ENCODE peak calls at places on chromosomes 3 and 15, in eight cellular contexts. One of them, this sample, is unnamed.

GRCh38 chr15:98671060-98672008 is 23.0 kb downstream of the IGF1R start:
- DNase-seq in MM.1S: no peak
- DNase-seq in tibial artery: no peak
- DNase-seq in Caco-2: peak; percentile 60
- DNase-seq in heart left ventricle: no peak
- DNase-seq in HFF-Myc: no peak
- DNase-seq in fibroblast of the aortic adventitia: peak; percentile 84
- DNase-seq in astrocyte of the spinal cord: peak; percentile 60
- DNase-seq in this sample: peak; percentile 73

GRCh38 chr15:48897144-48897814 is 19.3 kb downstream of the EID1 start:
- DNase-seq in fibroblast of the aortic adventitia: peak; percentile 84
- DNase-seq in HFF-Myc: peak; percentile 59
- DNase-seq in tibial artery: no peak
- DNase-seq in MM.1S: no peak
- DNase-seq in heart left ventricle: no peak
- DNase-seq in Caco-2: no peak
- DNase-seq in astrocyte of the spinal cord: peak; percentile 83
- DNase-seq in this sample: peak; percentile 86

GRCh38 chr15:40010681-40011080 is 28.3 kb downstream of the SRP14 start:
- DNase-seq in astrocyte of the spinal cord: peak; percentile 78
- DNase-seq in MM.1S: no peak
- DNase-seq in tibial artery: no peak
- DNase-seq in HFF-Myc: no peak
- DNase-seq in heart left ventricle: no peak
- DNase-seq in fibroblast of the aortic adventitia: peak; percentile 7
- DNase-seq in Caco-2: no peak
- DNase-seq in this sample: peak; percentile 79

GRCh38 chr3:109278141-109278540 is 38.2 kb downstream of the DPPA2 start:
- DNase-seq in tibial artery: no peak
- DNase-seq in HFF-Myc: no peak
- DNase-seq in astrocyte of the spinal cord: no peak
- DNase-seq in Caco-2: no peak
- DNase-seq in fibroblast of the aortic adventitia: no peak
- DNase-seq in MM.1S: no peak
- DNase-seq in heart left ventricle: no peak
- DNase-seq in this sample: no peak

GRCh38 chr15:57527382-57528091 is 64.2 kb upstream of the MYZAP start:
- DNase-seq in HFF-Myc: peak; percentile 64
- DNase-seq in MM.1S: peak; percentile 73
- DNase-seq in tibial artery: peak; percentile 50
- DNase-seq in fibroblast of the aortic adventitia: peak; percentile 92
- DNase-seq in heart left ventricle: no peak
- DNase-seq in astrocyte of the spinal cord: peak; percentile 90
- DNase-seq in Caco-2: peak; percentile 70
- DNase-seq in this sample: peak; percentile 96

GRCh38 chr3:170442945-170443344 is 24.3 kb downstream of the CLDN11 start:
- DNase-seq in MM.1S: no peak
- DNase-seq in astrocyte of the spinal cord: no peak
- DNase-seq in Caco-2: no peak
- DNase-seq in HFF-Myc: no peak
- DNase-seq in heart left ventricle: no peak
- DNase-seq in fibroblast of the aortic adventitia: peak; percentile 53
- DNase-seq in tibial artery: no peak
- DNase-seq in this sample: no peak

GRCh38 chr3:158221426-158221825 is 111.5 kb downstream of the RSRC1 start:
- DNase-seq in heart left ventricle: no peak
- DNase-seq in tibial artery: no peak
- DNase-seq in MM.1S: no peak
- DNase-seq in HFF-Myc: no peak
- DNase-seq in fibroblast of the aortic adventitia: no peak
- DNase-seq in Caco-2: no peak
- DNase-seq in astrocyte of the spinal cord: no peak
- DNase-seq in this sample: no peak

GRCh38 chr3:15903164-15903563 is 105.4 kb upstream of the ANKRD28 start:
- DNase-seq in tibial artery: peak; percentile 79
- DNase-seq in fibroblast of the aortic adventitia: peak; percentile 56
- DNase-seq in HFF-Myc: peak; percentile 25
- DNase-seq in heart left ventricle: peak; percentile 54
- DNase-seq in Caco-2: no peak
- DNase-seq in astrocyte of the spinal cord: peak; percentile 52
- DNase-seq in MM.1S: no peak
- DNase-seq in this sample: peak; percentile 53

GRCh38 chr3:11553436-11554235 is 90.1 kb downstream of the VGLL4 start:
- DNase-seq in fibroblast of the aortic adventitia: peak; percentile 20
- DNase-seq in Caco-2: no peak
- DNase-seq in astrocyte of the spinal cord: peak; percentile 62
- DNase-seq in HFF-Myc: no peak
- DNase-seq in tibial artery: peak; percentile 87
- DNase-seq in MM.1S: no peak
- DNase-seq in heart left ventricle: no peak
- DNase-seq in this sample: peak; percentile 89

GRCh38 chr3:29514170-29514569 is 233.3 kb downstream of the RBMS3 start:
- DNase-seq in HFF-Myc: no peak
- DNase-seq in tibial artery: no peak
- DNase-seq in Caco-2: no peak
- DNase-seq in MM.1S: no peak
- DNase-seq in heart left ventricle: no peak
- DNase-seq in fibroblast of the aortic adventitia: peak; percentile 87
- DNase-seq in astrocyte of the spinal cord: no peak
- DNase-seq in this sample: no peak

GRCh38 chr3:157231071-157231470 is 71.1 kb upstream of the CCNL1 start:
- DNase-seq in MM.1S: no peak
- DNase-seq in fibroblast of the aortic adventitia: peak; percentile 79
- DNase-seq in heart left ventricle: no peak
- DNase-seq in Caco-2: no peak
- DNase-seq in astrocyte of the spinal cord: peak; percentile 61
- DNase-seq in HFF-Myc: no peak
- DNase-seq in tibial artery: no peak
- DNase-seq in this sample: peak; percentile 45

GRCh38 chr3:120416868-120417267 is 33.9 kb downstream of the FSTL1 start:
- DNase-seq in fibroblast of the aortic adventitia: no peak
- DNase-seq in MM.1S: no peak
- DNase-seq in heart left ventricle: peak; percentile 25
- DNase-seq in Caco-2: peak; percentile 9
- DNase-seq in astrocyte of the spinal cord: no peak
- DNase-seq in HFF-Myc: no peak
- DNase-seq in tibial artery: no peak
- DNase-seq in this sample: no peak

GRCh38 chr3:94066829-94067470 is 4.1 kb downstream of the NSUN3 start:
- DNase-seq in MM.1S: no peak
- DNase-seq in Caco-2: no peak
- DNase-seq in tibial artery: no peak
- DNase-seq in astrocyte of the spinal cord: no peak
- DNase-seq in HFF-Myc: no peak
- DNase-seq in heart left ventricle: no peak
- DNase-seq in fibroblast of the aortic adventitia: no peak
- DNase-seq in this sample: no peak

GRCh38 chr3:94070341-94070911 is 7.6 kb downstream of the NSUN3 start:
- DNase-seq in tibial artery: no peak
- DNase-seq in heart left ventricle: no peak
- DNase-seq in MM.1S: peak; percentile 46
- DNase-seq in astrocyte of the spinal cord: no peak
- DNase-seq in fibroblast of the aortic adventitia: no peak
- DNase-seq in Caco-2: no peak
- DNase-seq in HFF-Myc: no peak
- DNase-seq in this sample: no peak

GRCh38 chr3:94071713-94072284 is 8.9 kb downstream of the NSUN3 start:
- DNase-seq in HFF-Myc: no peak
- DNase-seq in heart left ventricle: no peak
- DNase-seq in astrocyte of the spinal cord: no peak
- DNase-seq in MM.1S: peak; percentile 47
- DNase-seq in Caco-2: no peak
- DNase-seq in tibial artery: no peak
- DNase-seq in fibroblast of the aortic adventitia: no peak
- DNase-seq in this sample: no peak

GRCh38 chr3:94065819-94066218 is 3.0 kb downstream of the NSUN3 start:
- DNase-seq in HFF-Myc: no peak
- DNase-seq in fibroblast of the aortic adventitia: no peak
- DNase-seq in Caco-2: no peak
- DNase-seq in astrocyte of the spinal cord: no peak
- DNase-seq in heart left ventricle: no peak
- DNase-seq in MM.1S: no peak
- DNase-seq in tibial artery: no peak
- DNase-seq in this sample: no peak

GRCh38 chr3:94069242-94069813 is 6.5 kb downstream of the NSUN3 start:
- DNase-seq in fibroblast of the aortic adventitia: peak; percentile 62
- DNase-seq in astrocyte of the spinal cord: peak; percentile 52
- DNase-seq in MM.1S: peak; percentile 32
- DNase-seq in heart left ventricle: no peak
- DNase-seq in tibial artery: no peak
- DNase-seq in HFF-Myc: no peak
- DNase-seq in Caco-2: no peak
- DNase-seq in this sample: peak; percentile 50
- TF ChIP-seq CTCF in fibroblast of the aortic adventitia: peak; percentile 53
- TF ChIP-seq CTCF in astrocyte of the spinal cord: peak; percentile 47
- TF ChIP-seq CTCF in MM.1S: peak; percentile 64
- TF ChIP-seq CTCF in heart left ventricle: peak; percentile 58
- TF ChIP-seq CTCF in tibial artery: peak; percentile 60
- TF ChIP-seq CTCF in HFF-Myc: no peak
- TF ChIP-seq CTCF in Caco-2: peak; percentile 29
- TF ChIP-seq CTCF in this sample: peak; percentile 50

GRCh38 chr3:9906480-9906879 is 3.8 kb downstream of the IL17RE start:
- DNase-seq in heart left ventricle: no peak
- DNase-seq in Caco-2: no peak
- DNase-seq in MM.1S: no peak
- DNase-seq in HFF-Myc: no peak
- DNase-seq in fibroblast of the aortic adventitia: no peak
- DNase-seq in astrocyte of the spinal cord: no peak
- DNase-seq in tibial artery: no peak
- DNase-seq in this sample: no peak

GRCh38 chr3:9901967-9902366 is 681 bp upstream of the IL17RE start:
- DNase-seq in MM.1S: no peak
- DNase-seq in fibroblast of the aortic adventitia: no peak
- DNase-seq in tibial artery: no peak
- DNase-seq in heart left ventricle: no peak
- DNase-seq in astrocyte of the spinal cord: no peak
- DNase-seq in Caco-2: no peak
- DNase-seq in HFF-Myc: no peak
- DNase-seq in this sample: no peak

GRCh38 chr3:9903238-9903624 is 583 bp downstream of the IL17RE start:
- DNase-seq in HFF-Myc: no peak
- DNase-seq in MM.1S: no peak
- DNase-seq in astrocyte of the spinal cord: peak; percentile 15
- DNase-seq in Caco-2: no peak
- DNase-seq in tibial artery: no peak
- DNase-seq in fibroblast of the aortic adventitia: peak; percentile 48
- DNase-seq in heart left ventricle: peak; percentile 26
- DNase-seq in this sample: no peak

GRCh38 chr3:9902372-9903237 is at the start of gene IL17RE:
- DNase-seq in HFF-Myc: no peak
- DNase-seq in tibial artery: no peak
- DNase-seq in MM.1S: no peak
- DNase-seq in Caco-2: peak; percentile 79
- DNase-seq in astrocyte of the spinal cord: no peak
- DNase-seq in fibroblast of the aortic adventitia: no peak
- DNase-seq in heart left ventricle: no peak
- DNase-seq in this sample: no peak

GRCh38 chr3:9903904-9904303 is 1.3 kb downstream of the IL17RE start:
- DNase-seq in fibroblast of the aortic adventitia: no peak
- DNase-seq in HFF-Myc: no peak
- DNase-seq in Caco-2: no peak
- DNase-seq in heart left ventricle: no peak
- DNase-seq in tibial artery: no peak
- DNase-seq in astrocyte of the spinal cord: no peak
- DNase-seq in MM.1S: no peak
- DNase-seq in this sample: no peak
- H3K4me3 ChIP-seq in fibroblast of the aortic adventitia: no peak overlapping the region
- H3K4me3 ChIP-seq in HFF-Myc: no peak overlapping the region
- H3K4me3 ChIP-seq in Caco-2: peak overlapping the region; percentile 54
- H3K4me3 ChIP-seq in heart left ventricle: no peak overlapping the region
- H3K4me3 ChIP-seq in tibial artery: no peak overlapping the region
- H3K4me3 ChIP-seq in astrocyte of the spinal cord: no peak overlapping the region
- H3K4me3 ChIP-seq in MM.1S: no peak overlapping the region
- H3K4me3 ChIP-seq in this sample: no peak overlapping the region

GRCh38 chr3:37519661-37520060 is 342.0 kb upstream of the CTDSPL start:
- DNase-seq in MM.1S: no peak
- DNase-seq in fibroblast of the aortic adventitia: no peak
- DNase-seq in heart left ventricle: no peak
- DNase-seq in astrocyte of the spinal cord: no peak
- DNase-seq in tibial artery: peak; percentile 45
- DNase-seq in HFF-Myc: no peak
- DNase-seq in Caco-2: no peak
- DNase-seq in this sample: no peak

GRCh38 chr3:37521403-37521802 is 340.3 kb upstream of the CTDSPL start:
- DNase-seq in fibroblast of the aortic adventitia: no peak
- DNase-seq in heart left ventricle: no peak
- DNase-seq in tibial artery: no peak
- DNase-seq in Caco-2: no peak
- DNase-seq in astrocyte of the spinal cord: no peak
- DNase-seq in MM.1S: no peak
- DNase-seq in HFF-Myc: peak; percentile 15
- DNase-seq in this sample: no peak

GRCh38 chr3:37519236-37519635 is 342.4 kb upstream of the CTDSPL start:
- DNase-seq in tibial artery: no peak
- DNase-seq in Caco-2: no peak
- DNase-seq in heart left ventricle: no peak
- DNase-seq in fibroblast of the aortic adventitia: no peak
- DNase-seq in MM.1S: no peak
- DNase-seq in astrocyte of the spinal cord: no peak
- DNase-seq in HFF-Myc: no peak
- DNase-seq in this sample: no peak

GRCh38 chr3:37523361-37523760 is 338.3 kb upstream of the CTDSPL start:
- DNase-seq in HFF-Myc: no peak
- DNase-seq in heart left ventricle: no peak
- DNase-seq in tibial artery: no peak
- DNase-seq in MM.1S: no peak
- DNase-seq in fibroblast of the aortic adventitia: no peak
- DNase-seq in astrocyte of the spinal cord: no peak
- DNase-seq in Caco-2: no peak
- DNase-seq in this sample: no peak

GRCh38 chr3:37520802-37521350 is 340.8 kb upstream of the CTDSPL start:
- DNase-seq in fibroblast of the aortic adventitia: no peak
- DNase-seq in Caco-2: no peak
- DNase-seq in astrocyte of the spinal cord: peak; percentile 6
- DNase-seq in tibial artery: no peak
- DNase-seq in heart left ventricle: no peak
- DNase-seq in HFF-Myc: no peak
- DNase-seq in MM.1S: no peak
- DNase-seq in this sample: no peak
- TF ChIP-seq CTCF in fibroblast of the aortic adventitia: no peak
- TF ChIP-seq CTCF in Caco-2: no peak
- TF ChIP-seq CTCF in astrocyte of the spinal cord: no peak
- TF ChIP-seq CTCF in tibial artery: no peak
- TF ChIP-seq CTCF in heart left ventricle: no peak
- TF ChIP-seq CTCF in HFF-Myc: no peak
- TF ChIP-seq CTCF in MM.1S: no peak
- TF ChIP-seq CTCF in this sample: no peak

DNA sequence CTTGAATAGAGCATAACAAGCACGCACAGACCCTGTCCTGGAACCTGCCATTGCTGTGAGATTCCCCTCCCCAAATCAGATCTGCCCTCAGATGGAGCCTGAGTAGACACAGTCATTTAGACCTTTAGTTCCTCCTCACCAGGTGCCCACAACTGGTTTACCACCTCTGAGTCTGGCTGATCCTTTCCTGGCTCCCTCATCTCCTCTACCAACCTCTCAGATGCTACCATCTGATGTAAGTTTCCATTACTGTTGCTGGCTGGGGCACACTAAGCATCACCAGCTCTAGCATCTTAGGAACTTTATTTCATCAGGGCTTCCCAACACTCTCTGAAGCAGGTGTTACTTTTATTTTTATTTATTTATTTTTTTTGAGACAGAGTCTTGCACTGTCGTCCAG is 288.3 kb downstream of the TLE3 start:
- DNase-seq in tibial artery: no peak
- DNase-seq in fibroblast of the aortic adventitia: no peak
- DNase-seq in MM.1S: no peak
- DNase-seq in HFF-Myc: no peak
- DNase-seq in heart left ventricle: no peak
- DNase-seq in Caco-2: no peak
- DNase-seq in astrocyte of the spinal cord: no peak
- DNase-seq in this sample: no peak
- H3K4me3 ChIP-seq in tibial artery: no peak overlapping the region
- H3K4me3 ChIP-seq in fibroblast of the aortic adventitia: no peak overlapping the region
- H3K4me3 ChIP-seq in MM.1S: no peak overlapping the region
- H3K4me3 ChIP-seq in HFF-Myc: no peak overlapping the region
- H3K4me3 ChIP-seq in heart left ventricle: no peak overlapping the region
- H3K4me3 ChIP-seq in Caco-2: no peak overlapping the region
- H3K4me3 ChIP-seq in astrocyte of the spinal cord: no peak overlapping the region
- H3K4me3 ChIP-seq in this sample: no peak overlapping the region